ENCODE peak calls at places on chromosomes 2 and 18, in seven cellular contexts. X is hepatocyte, H is fibroblast of lung, Z is heart left ventricle, B is AG09309, W is left lung, D is foreskin fibroblast. N is an unnamed sample.
A peak's percentile ranks its signal among the peaks of the same experiment; 100 is the strongest.

GRCh38 chr2:217220228-217221013 is 360.6 kb upstream of the TNP1 start:
- DNase-seq in X (peak; percentile 31), H (peak; percentile 64), D (peak; percentile 56), W (no peak), B (no peak), Z (no peak), N (no peak)

GRCh38 chr2:181070119-181070833 is 89.9 kb downstream of the UBE2E3 start:
- DNase-seq in H (peak; percentile 58), W (no peak), X (peak; percentile 66), B (peak; percentile 11), D (peak; percentile 68), Z (no peak), N (peak; percentile 26)

GRCh38 chr18:63779386-63779785 is 4.2 kb downstream of the SERPINB7 start:
- DNase-seq in W (no peak), X (no peak), D (no peak), Z (no peak), H (no peak), B (no peak), N (no peak)

GRCh38 chr18:6406075-6406909 is 8.4 kb downstream of the L3MBTL4 start:
- DNase-seq in X (peak; percentile 35), W (no peak), B (no peak), H (peak; percentile 50), D (peak; percentile 72), Z (no peak), N (no peak)

GRCh38 chr2:173884403-173884802 is 80.8 kb downstream of the SP3 start:
- DNase-seq in Z (peak; percentile 43), B (no peak), H (peak; percentile 52), X (peak; percentile 29), W (no peak), D (peak; percentile 65), N (no peak)

GRCh38 chr2:179332903-179333302 is 68.3 kb upstream of the SESTD1 start:
- DNase-seq in Z (no peak), H (no peak), W (no peak), B (no peak), D (peak; percentile 70), X (no peak), N (no peak)

GRCh38 chr2:19848952-19849351 is 52.8 kb downstream of the TTC32 start:
- DNase-seq in X (no peak), B (no peak), H (no peak), Z (no peak), D (no peak), W (no peak), N (no peak)

GRCh38 chr18:79687806-79688205 is 8.2 kb downstream of the CTDP1 start:
- DNase-seq in B (no peak), D (peak; percentile 20), H (peak; percentile 46), X (no peak), W (peak; percentile 43), Z (no peak), N (peak; percentile 48)

GRCh38 chr2:85168984-85169383 is 35.8 kb downstream of the TCF7L1 start:
- DNase-seq in H (no peak), D (no peak), Z (no peak), X (no peak), B (no peak), W (no peak), N (no peak)

GRCh38 chr18:59087391-59087790 is 52.3 kb upstream of the SEC11C start:
- DNase-seq in X (no peak), H (no peak), W (no peak), B (no peak), Z (no peak), D (no peak), N (no peak)

GRCh38 chr2:240136013-240136670 is at the start of gene COPS9:
- DNase-seq in Z (peak; percentile 89), D (peak; percentile 97), H (peak; percentile 90), X (peak; percentile 95), W (peak; percentile 97), B (peak; percentile 42), N (peak; percentile 44)

GRCh38 chr18:48672671-48673340 is 134.0 kb downstream of the CTIF start:
- DNase-seq in H (no peak), W (no peak), X (no peak), Z (no peak), B (no peak), D (no peak), N (no peak)

GRCh38 chr2:231211461-231211860 is 13.0 kb downstream of the ARMC9 start:
- DNase-seq in H (peak; percentile 64), B (no peak), X (no peak), W (no peak), D (no peak), Z (no peak), N (no peak)

GRCh38 chr2:50014168-50014567 is 859.9 kb upstream of the FSHR start:
- DNase-seq in H (no peak), D (no peak), B (no peak), X (no peak), Z (no peak), W (no peak), N (no peak)

GRCh38 chr2:149743842-149744468 is 156.4 kb upstream of the MMADHC start:
- DNase-seq in H (peak; percentile 92), W (no peak), D (peak; percentile 95), Z (no peak), B (peak; percentile 84), X (no peak), N (peak; percentile 57)

GRCh38 chr2:39872748-39873147 is 93.7 kb upstream of the THUMPD2 start:
- DNase-seq in B (no peak), D (no peak), H (no peak), Z (no peak), W (no peak), X (no peak), N (no peak)

GRCh38 chr18:27762054-27762453 is 414.9 kb downstream of the CDH2 start:
- DNase-seq in B (no peak), H (no peak), W (no peak), Z (no peak), D (no peak), X (no peak), N (no peak)
- TF ChIP-seq CTCF in B (no peak), H (no peak), W (no peak), Z (no peak), D (no peak), X (no peak), N (no peak)

GRCh38 chr18:26655010-26655613 is 106.8 kb upstream of the KCTD1 start:
- DNase-seq in D (peak; percentile 56), B (no peak), X (peak; percentile 14), W (no peak), H (peak; percentile 19), Z (no peak), N (no peak)
- H3K4me3 ChIP-seq in D (no peak overlapping the region), B (peak overlapping the region; percentile 53), X (no peak overlapping the region), W (peak overlapping the region; percentile 60), H (peak overlapping the region; percentile 1), Z (peak overlapping the region; percentile 69), N (no peak overlapping the region)

DNA sequence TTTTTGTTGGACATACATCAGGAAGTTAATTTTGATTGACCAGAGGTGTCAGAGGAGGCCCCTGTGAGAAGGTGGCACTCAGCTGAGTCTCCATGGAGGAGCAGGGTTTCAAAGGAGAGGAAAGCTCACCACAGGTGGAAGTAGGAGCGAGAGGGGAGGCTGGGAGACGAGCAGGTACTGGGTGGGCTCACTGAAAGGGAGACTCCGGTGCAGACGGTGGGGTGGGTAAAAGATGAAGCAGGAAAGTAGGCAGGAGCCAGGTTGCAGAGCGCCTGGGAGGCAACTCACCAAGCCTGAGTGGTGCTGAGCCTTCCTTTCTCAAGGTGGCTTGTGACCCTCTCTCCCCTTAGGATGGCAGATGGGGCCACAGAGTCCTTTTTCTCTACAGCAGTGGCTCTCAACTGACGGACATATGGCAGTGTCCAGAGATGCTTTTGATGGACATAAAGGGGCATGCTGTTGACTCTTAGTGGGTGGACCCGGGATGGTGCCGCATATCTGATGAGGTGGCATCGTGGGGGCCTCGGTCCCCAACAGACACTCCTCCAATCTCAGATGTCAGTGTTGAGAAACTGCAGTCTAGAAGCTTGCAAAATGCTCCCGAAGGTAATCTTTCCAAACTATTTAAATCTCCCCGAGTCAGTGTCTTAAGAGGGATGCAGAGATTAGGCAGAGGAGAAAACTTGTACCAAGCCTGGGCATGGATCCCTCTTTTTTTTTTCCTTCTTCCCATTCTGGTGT is 64.0 kb downstream of the LPIN1 start:
- DNase-seq in B (no peak), X (no peak), D (no peak), W (no peak), H (no peak), Z (peak; percentile 13), N (no peak)
- TF ChIP-seq CTCF in B (no peak), X (no peak), D (no peak), W (no peak), H (no peak), Z (no peak), N (no peak)

GRCh38 chr2:219493086-219493485 is 5.6 kb upstream of the GMPPA start:
- DNase-seq in Z (no peak), B (no peak), D (no peak), W (peak; percentile 51), H (no peak), X (no peak), N (no peak)
- H3K4me3 ChIP-seq in Z (no peak overlapping the region), B (no peak overlapping the region), D (no peak overlapping the region), W (no peak overlapping the region), H (no peak overlapping the region), X (no peak overlapping the region), N (no peak overlapping the region)

DNA sequence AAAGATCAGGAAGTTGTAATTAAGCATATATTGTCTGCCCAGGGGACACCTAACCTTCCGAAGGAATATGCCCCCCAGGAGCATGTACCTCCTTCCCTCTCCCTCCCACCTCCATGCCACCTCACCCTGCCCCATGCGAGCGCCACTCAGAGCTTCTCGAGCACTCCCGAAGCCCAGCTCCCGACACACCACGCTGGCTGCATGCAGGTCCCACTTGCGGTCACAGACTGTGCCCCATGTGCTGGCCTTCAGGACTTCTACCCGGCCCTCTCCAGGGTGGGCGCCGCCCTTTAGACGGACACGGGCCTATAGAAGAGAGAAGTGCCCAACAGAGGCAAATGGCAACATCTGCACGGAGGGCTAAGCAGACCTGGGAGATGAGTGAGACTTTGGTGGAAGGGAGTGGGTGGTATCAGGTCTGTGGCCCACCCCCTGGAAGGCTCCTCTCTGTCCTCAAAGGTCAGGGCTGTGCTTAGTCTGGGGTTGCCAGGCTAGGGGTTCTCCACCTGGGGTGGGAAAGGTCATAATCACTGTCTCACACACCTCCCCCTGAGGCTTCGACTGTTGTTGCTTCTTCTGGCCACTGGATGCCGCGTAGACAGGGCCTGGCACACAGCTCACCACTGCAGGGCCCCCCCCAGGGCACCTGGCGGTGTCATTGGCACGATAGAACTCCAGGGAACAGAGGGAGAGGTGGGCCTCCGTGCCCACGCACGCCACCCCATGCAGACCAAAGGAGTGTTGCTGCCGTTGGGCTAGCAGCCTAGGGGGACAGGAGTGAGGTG is 6.6 kb downstream of the HTRA2 start:
- DNase-seq in X (no peak), D (no peak), B (no peak), Z (no peak), W (no peak), H (no peak), N (no peak)
- TF ChIP-seq CTCF in X (no peak), D (no peak), B (no peak), Z (no peak), W (no peak), H (no peak), N (no peak)

GRCh38 chr18:46755315-46756171 is 1.3 kb downstream of the ST8SIA5 start:
- DNase-seq in B (no peak), H (no peak), D (peak; percentile 15), X (no peak), W (no peak), Z (no peak), N (no peak)
- H3K4me3 ChIP-seq in B (no peak overlapping the region), H (no peak overlapping the region), D (no peak overlapping the region), X (no peak overlapping the region), W (no peak overlapping the region), Z (peak overlapping the region; percentile 53), N (no peak overlapping the region)